ENCODE peak calls at places on chromosome 21, in nine cellular contexts. B is GOT3; D is ELF-1; V is C1 segment of cervical spinal cord; L is activated CD8-positive, alpha-beta T cell treated with anti-CD3 and anti-CD28 coated beads for 36 hours; T is sciatic nerve; K is ovary; N is HEK293T; P is brain microvascular endothelial cell. J is an unnamed sample.
A peak's percentile ranks its signal among the peaks of the same experiment; 100 is the strongest.

GRCh38 chr21:25409992-25410391 is 197.3 kb downstream of the MRPL39 start:
- DNase-seq in T (no peak), P (no peak), K (no peak), V (no peak), B (no peak), N (no peak), D (no peak), L (no peak), J (no peak)

GRCh38 chr21:34845521-34846213 is 176.9 kb downstream of the CLIC6 start:
- DNase-seq in B (no peak), D (peak; percentile 21), N (no peak), V (no peak), L (peak; percentile 80), K (no peak), P (peak; percentile 73), T (no peak), J (no peak)

GRCh38 chr21:28240586-28240985 is 752.1 kb downstream of the LTN1 start:
- DNase-seq in K (no peak), V (no peak), T (no peak), D (no peak), B (no peak), L (no peak), P (peak; percentile 36), N (no peak), J (no peak)

GRCh38 chr21:34844033-34844923 is 175.5 kb downstream of the CLIC6 start:
- DNase-seq in D (peak; percentile 34), N (no peak), T (peak; percentile 80), B (no peak), K (no peak), P (peak; percentile 59), L (no peak), V (no peak), J (no peak)

GRCh38 chr21:15809818-15810217 is 80.0 kb downstream of the USP25 start:
- DNase-seq in K (no peak), N (no peak), P (peak; percentile 36), L (peak; percentile 27), D (no peak), B (no peak), T (no peak), V (no peak), J (no peak)

GRCh38 chr21:39788383-39788782 is 43.4 kb downstream of the IGSF5 start:
- DNase-seq in K (peak; percentile 62), L (no peak), V (peak; percentile 7), N (peak; percentile 82), T (peak; percentile 82), B (peak; percentile 42), D (peak; percentile 97), P (peak; percentile 23), J (peak; percentile 89)

GRCh38 chr21:43321111-43321510 is 105.8 kb downstream of the SIK1 start:
- DNase-seq in P (no peak), K (no peak), B (no peak), L (peak; percentile 18), V (no peak), D (no peak), T (no peak), N (no peak), J (no peak)

GRCh38 chr21:42609806-42610205 is 43.6 kb upstream of the PDE9A start:
- DNase-seq in D (no peak), B (no peak), P (no peak), N (no peak), L (peak; percentile 86), T (no peak), K (no peak), V (no peak), J (no peak)

GRCh38 chr21:46425566-46425965 is 33.1 kb upstream of the DIP2A start:
- DNase-seq in B (no peak), V (no peak), T (no peak), N (no peak), L (peak; percentile 88), K (no peak), D (no peak), P (no peak), J (no peak)

GRCh38 chr21:20739421-20739820 is 258.8 kb upstream of the NCAM2 start:
- DNase-seq in L (peak; percentile 2), T (no peak), N (peak; percentile 12), P (no peak), K (no peak), B (no peak), V (no peak), D (peak; percentile 9), J (peak; percentile 41)

GRCh38 chr21:45998871-45999580 is 17.5 kb downstream of the COL6A1 start:
- DNase-seq in V (no peak), D (no peak), L (peak; percentile 0), B (no peak), K (peak; percentile 31), N (no peak), P (no peak), T (peak; percentile 57), J (peak; percentile 11)

GRCh38 chr21:37006521-37007291 is at the start of gene RIPPLY3:
- DNase-seq in N (peak; percentile 41), T (no peak), D (peak; percentile 45), K (no peak), B (no peak), V (no peak), P (no peak), L (peak; percentile 26), J (peak; percentile 63)

GRCh38 chr21:45768011-45768740 is 124.7 kb downstream of the PCBP3 start:
- DNase-seq in D (no peak), N (no peak), L (peak; percentile 78), V (no peak), B (no peak), T (peak; percentile 35), P (peak; percentile 40), K (no peak), J (no peak)

GRCh38 chr21:25986928-25987327 is 183.6 kb downstream of the APP start:
- DNase-seq in V (no peak), K (no peak), T (no peak), B (no peak), P (no peak), D (no peak), N (no peak), L (no peak), J (no peak)

GRCh38 chr21:23008803-23009202 is 2010.6 kb downstream of the NCAM2 start:
- DNase-seq in T (no peak), L (no peak), K (no peak), N (no peak), V (no peak), D (no peak), P (no peak), B (no peak), J (no peak)